ENCODE peak calls at places on chromosome 4, in six cellular contexts. C, I, E, S, W and Y are unnamed samples. For H3K4me1, the result is how much of the 10 kb centered on the place peaks cover.

GRCh38 chr4:1379801-1380331 is 26.4 kb downstream of the NKX1-1 start:
- DNase-seq in C (no peak), I (no peak), E (peak), S (no peak), W (no peak), Y (no peak)

GRCh38 chr4:53622739-53623151 is 31.5 kb upstream of the LNX1 start:
- DNase-seq in C (peak), I (no peak), E (no peak), S (peak), W (no peak), Y (no peak)

GRCh38 chr4:165207431-165208321 is at the start of gene KLHL2:
- DNase-seq in C (peak), I (peak), E (peak), S (peak), W (peak), Y (peak)

GRCh38 chr4:40924793-40925117 is 175.0 kb downstream of the NSUN7 start:
- DNase-seq in C (no peak), I (no peak), E (no peak), S (no peak), W (no peak), Y (no peak)

GRCh38 chr4:6772223-6772928 is 10.2 kb upstream of the KIAA0232 start:
- DNase-seq in C (no peak), I (no peak), E (no peak), S (no peak), W (no peak), Y (no peak)

GRCh38 chr4:30847157-30847556 is 127.0 kb downstream of the PCDH7 start:
- DNase-seq in C (peak), I (no peak), E (no peak), S (no peak), W (no peak), Y (no peak)

GRCh38 chr4:119833611-119834010 is 205.0 kb upstream of the PDE5A start:
- DNase-seq in C (no peak), I (no peak), E (no peak), S (no peak), W (no peak), Y (no peak)

GRCh38 chr4:13584481-13584880 is 40.2 kb upstream of the NKX3-2 start:
- DNase-seq in C (no peak), I (no peak), E (no peak), S (no peak), W (no peak), Y (no peak)

GRCh38 chr4:126354784-126355183 is 1040.0 kb downstream of the FAT4 start:
- DNase-seq in C (peak), I (no peak), E (no peak), S (no peak), W (no peak), Y (no peak)

GRCh38 chr4:181662383-181662782 is 580.8 kb upstream of the TENM3 start:
- DNase-seq in C (peak), I (no peak), E (no peak), S (no peak), W (no peak), Y (peak)

GRCh38 chr4:74408639-74409038 is 36.3 kb upstream of the AREG start:
- DNase-seq in C (no peak), I (no peak), E (no peak), S (no peak), W (no peak), Y (no peak)
- H3K4me1 ChIP-seq in C (under half), I (under half), E (under half), S (under half), W (under half), Y (under half)

DNA sequence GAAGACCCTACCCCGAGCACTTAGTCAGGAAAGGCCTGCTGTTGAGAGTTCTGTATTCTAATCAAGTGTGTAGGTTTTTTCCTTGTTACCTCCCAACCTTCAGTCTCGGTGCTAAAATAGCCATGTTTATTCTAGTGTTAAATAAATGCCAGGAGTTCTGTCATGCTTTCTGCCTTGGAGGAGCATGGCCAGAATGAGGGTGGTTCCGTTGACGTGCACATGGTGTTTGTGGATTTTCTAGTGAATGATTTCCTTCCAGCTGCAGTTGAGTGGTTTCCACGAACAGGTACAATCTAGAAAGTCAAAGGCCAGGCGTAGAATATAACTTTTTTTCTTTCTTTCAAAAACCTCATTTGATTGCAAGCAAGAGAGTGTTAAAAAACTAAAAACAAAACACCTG is 21.0 kb downstream of the TRMT44 start:
- DNase-seq in C (no peak), I (no peak), E (no peak), S (no peak), W (no peak), Y (no peak)
- H3K27ac ChIP-seq in C (no peak), I (no peak), E (no peak), S (no peak), W (no peak), Y (no peak)

GRCh38 chr4:18077808-18078207 is 56.3 kb upstream of the LCORL start:
- DNase-seq in C (no peak), I (no peak), E (no peak), S (no peak), W (no peak), Y (no peak)
- H3K4me1 ChIP-seq in C (under half), I (under half), E (under half), S (under half), W (under half), Y (under half)

DNA sequence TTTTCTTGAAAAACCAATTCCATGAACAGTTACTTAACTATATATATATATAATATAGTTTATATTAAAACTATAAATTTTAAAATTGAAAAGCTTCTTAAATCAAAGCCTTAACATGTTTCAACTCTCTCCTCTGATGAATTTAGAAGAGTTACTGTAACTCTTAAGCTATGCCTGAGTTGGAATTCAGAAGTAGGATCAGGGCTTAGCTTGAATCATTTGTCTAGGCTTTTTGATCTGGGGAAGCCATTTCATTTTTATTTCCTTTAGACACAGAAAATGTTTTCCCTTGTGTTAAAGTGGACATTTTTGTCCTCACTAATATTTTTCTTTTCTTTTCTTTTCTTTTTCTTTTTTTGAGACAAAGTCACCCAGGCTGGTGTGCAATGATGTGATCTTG is 40.4 kb upstream of the PDLIM5 start:
- DNase-seq in C (no peak), I (no peak), E (no peak), S (no peak), W (no peak), Y (no peak)
- H3K27ac ChIP-seq in C (no peak), I (peak), E (no peak), S (peak), W (no peak), Y (peak)

GRCh38 chr4:87057835-87058234 is 123.0 kb downstream of the AFF1 start:
- DNase-seq in C (peak), I (no peak), E (no peak), S (no peak), W (no peak), Y (peak)
- H3K4me1 ChIP-seq in C (under half), I (half or more), E (half or more), S (under half), W (under half), Y (under half)

GRCh38 chr4:2934077-2934812 is 29.0 kb downstream of the NOP14 start:
- DNase-seq in C (peak), I (peak), E (peak), S (peak), W (no peak), Y (peak)
- H3K27ac ChIP-seq in C (peak), I (peak), E (peak), S (peak), W (peak), Y (no peak)